ENCODE peak calls at places on chromosomes 7 and 10, in seven cellular contexts. A is hepatic stellate cell; B is A549; Q is hepatocyte; L is upper lobe of left lung; R is activated naive CD8-positive, alpha-beta T cell treated with anti-CD3 and anti-CD28 coated beads for 36 hours; P is activated CD4-positive, CD25-positive, alpha-beta regulatory T cell treated with anti-CD3 and anti-CD28 coated beads, Interleukin-2, amount 50 U/mL, for 72 hours. M is an unnamed sample.
A peak's percentile ranks its signal among the peaks of the same experiment; 100 is the strongest.

GRCh38 chr7:110309941-110310340 is 781.0 kb upstream of the LRRN3 start:
- DNase-seq in A (peak; percentile 32), B (no peak), Q (no peak), L (no peak), R (no peak), P (no peak), M (no peak)

GRCh38 chr10:106952033-106952432 is 212.5 kb downstream of the SORCS1 start:
- DNase-seq in A (no peak), B (no peak), Q (no peak), L (no peak), R (no peak), P (no peak), M (no peak)

GRCh38 chr7:30164567-30164966 is 29.8 kb downstream of the MTURN start:
- DNase-seq in A (peak; percentile 50), B (peak; percentile 55), Q (peak; percentile 69), L (no peak), R (no peak), P (no peak), M (peak; percentile 52)

GRCh38 chr7:46811529-46811928 is 770.4 kb downstream of the TNS3 start:
- DNase-seq in A (peak; percentile 81), B (peak; percentile 26), Q (peak; percentile 60), L (no peak), R (no peak), P (no peak), M (no peak)

GRCh38 chr10:32941357-32941756 is 16.7 kb downstream of the ITGB1 start:
- DNase-seq in A (peak; percentile 31), B (no peak), Q (no peak), L (no peak), R (no peak), P (no peak), M (no peak)

GRCh38 chr7:91265693-91266066 is 1.4 kb downstream of the FZD1 start:
- DNase-seq in A (no peak), B (peak; percentile 5), Q (peak; percentile 16), L (no peak), R (no peak), P (no peak), M (no peak)

GRCh38 chr7:130926021-130926691 is 192.1 kb upstream of the KLF14 start:
- DNase-seq in A (no peak), B (no peak), Q (no peak), L (no peak), R (no peak), P (no peak), M (no peak)

GRCh38 chr10:48697091-48697490 is 12.4 kb downstream of the WDFY4 start:
- DNase-seq in A (no peak), B (no peak), Q (no peak), L (no peak), R (no peak), P (no peak), M (no peak)

GRCh38 chr7:128120976-128121490 is 89.8 kb upstream of the LRRC4 start:
- DNase-seq in A (no peak), B (no peak), Q (no peak), L (no peak), R (no peak), P (no peak), M (no peak)

GRCh38 chr10:62818426-62819011 is 2.4 kb upstream of the EGR2 start:
- DNase-seq in A (no peak), B (peak; percentile 17), Q (peak; percentile 59), L (no peak), R (peak; percentile 79), P (peak; percentile 47), M (peak; percentile 48)

M was measured in RPMI8226.